ENCODE peak calls at places on chromosomes 13 and 19, in six cellular contexts. K is bronchial epithelial cell, F is GM19239, H is nephron progenitor cell, Q is astrocyte of the spinal cord, Y is EL. R is an unnamed sample.
A peak's percentile ranks its signal among the peaks of the same experiment; 100 is the strongest.

GRCh38 chr19:49859838-49860715 is 7.3 kb downstream of the PNKP start:
- DNase-seq in K (no peak), F (no peak), H (no peak), Q (no peak), Y (no peak), R (no peak)

GRCh38 chr19:38721977-38722773 is 22.1 kb downstream of the CAPN12 start:
- DNase-seq in K (no peak), F (no peak), H (no peak), Q (no peak), Y (no peak), R (no peak)

GRCh38 chr13:20526664-20527063 is 1.0 kb upstream of the CRYL1 start:
- DNase-seq in K (no peak), F (no peak), H (no peak), Q (peak; percentile 29), Y (peak; percentile 24), R (no peak)

GRCh38 chr13:100495455-100495854 is 93.1 kb downstream of the GGACT start:
- DNase-seq in K (no peak), F (no peak), H (no peak), Q (no peak), Y (no peak), R (no peak)

GRCh38 chr13:51444922-51445321 is 7.9 kb downstream of the INTS6 start:
- DNase-seq in K (peak; percentile 39), F (no peak), H (no peak), Q (peak; percentile 61), Y (peak; percentile 29), R (no peak)

GRCh38 chr19:15288146-15288963 is 44.0 kb downstream of the BRD4 start:
- DNase-seq in K (no peak), F (no peak), H (no peak), Q (peak; percentile 29), Y (peak; percentile 54), R (no peak)

GRCh38 chr13:37409756-37410155 is 188.8 kb downstream of the POSTN start:
- DNase-seq in K (peak; percentile 81), F (no peak), H (no peak), Q (peak; percentile 22), Y (peak; percentile 39), R (no peak)

GRCh38 chr19:15913830-15914229 is 16.0 kb upstream of the CYP4F2 start:
- DNase-seq in K (no peak), F (no peak), H (no peak), Q (no peak), Y (no peak), R (no peak)

GRCh38 chr19:20287070-20287469 is 120.1 kb downstream of the ZNF486 start:
- DNase-seq in K (no peak), F (no peak), H (no peak), Q (no peak), Y (no peak), R (no peak)

GRCh38 chr19:4454952-4455738 is 2.4 kb downstream of the UBXN6 start:
- DNase-seq in K (peak; percentile 71), F (no peak), H (no peak), Q (peak; percentile 31), Y (peak; percentile 69), R (no peak)

GRCh38 chr19:21328402-21328801 is 808 bp downstream of the ZNF708 start:
- DNase-seq in K (peak; percentile 7), F (peak; percentile 1), H (peak; percentile 4), Q (no peak), Y (peak; percentile 15), R (no peak)

GRCh38 chr13:25468330-25469178 is 96.8 kb downstream of the ATP8A2 start:
- DNase-seq in K (no peak), F (peak; percentile 41), H (peak; percentile 85), Q (peak; percentile 10), Y (peak; percentile 5), R (no peak)

GRCh38 chr19:44988896-44989563 is 12.2 kb upstream of the RELB start:
- DNase-seq in K (peak; percentile 40), F (peak; percentile 83), H (peak; percentile 69), Q (peak; percentile 48), Y (peak; percentile 64), R (peak; percentile 54)

GRCh38 chr19:47994209-47994802 is at the start of gene ELSPBP1:
- DNase-seq in K (no peak), F (no peak), H (peak; percentile 50), Q (no peak), Y (no peak), R (no peak)

GRCh38 chr19:49359851-49360845 is 2.1 kb downstream of the TEAD2 start:
- DNase-seq in K (no peak), F (no peak), H (no peak), Q (no peak), Y (no peak), R (no peak)

GRCh38 chr19:35143231-35143715 is at the start of gene FXYD7:
- DNase-seq in K (no peak), F (no peak), H (peak; percentile 56), Q (no peak), Y (no peak), R (no peak)

GRCh38 chr19:33390120-33390907 is 16.8 kb downstream of the CEBPG start:
- DNase-seq in K (no peak), F (no peak), H (no peak), Q (no peak), Y (no peak), R (no peak)